ENCODE peak calls at places on chromosomes 13 and 19, in six cellular contexts. D is fibroblast of villous mesenchyme, E is endothelial cell, A is DND-41, U is body of pancreas, V is heart left ventricle. C is an unnamed sample.

GRCh38 chr13:28478127-28478526 is 16.8 kb downstream of the FLT1 start:
- DNase-seq in U (no peak), E (no peak), D (peak; percentile 89), A (no peak), V (no peak), C (no peak)

GRCh38 chr19:35211545-35212230 is 16.9 kb downstream of the FAM187B start:
- DNase-seq in A (no peak), V (peak; percentile 51), D (no peak), U (no peak), E (no peak), C (no peak)

GRCh38 chr13:94120878-94121277 is 358.6 kb downstream of the DCT start:
- DNase-seq in U (no peak), V (no peak), D (no peak), A (no peak), E (no peak), C (no peak)

GRCh38 chr13:42355118-42355840 is 83.3 kb downstream of the AKAP11 start:
- DNase-seq in U (no peak), V (no peak), D (no peak), A (peak; percentile 84), E (no peak), C (no peak)

GRCh38 chr13:76711515-76712182 is 174.6 kb downstream of the KCTD12 start:
- DNase-seq in V (peak; percentile 34), U (no peak), E (no peak), A (no peak), D (peak; percentile 96), C (no peak)

GRCh38 chr13:74687452-74688180 is 553.4 kb upstream of the KLF12 start:
- DNase-seq in D (no peak), A (no peak), U (no peak), V (peak; percentile 52), E (peak; percentile 63), C (no peak)

GRCh38 chr19:36488816-36489138 is 584 bp downstream of the ZNF566 start:
- DNase-seq in V (peak; percentile 8), A (peak; percentile 60), U (no peak), E (no peak), D (peak; percentile 6), C (peak; percentile 34)

GRCh38 chr19:37563518-37563917 is 31.1 kb downstream of the ZNF571 start:
- DNase-seq in A (no peak), V (no peak), D (no peak), U (no peak), E (no peak), C (no peak)

GRCh38 chr13:75715598-75716523 is 79.7 kb downstream of the LMO7 start:
- DNase-seq in U (no peak), D (peak; percentile 55), A (no peak), V (no peak), E (no peak), C (no peak)

GRCh38 chr13:98300956-98301641 is 124.0 kb upstream of the RNF113B start:
- DNase-seq in D (peak; percentile 86), E (no peak), V (no peak), U (peak; percentile 23), A (no peak), C (peak; percentile 22)

GRCh38 chr13:30051531-30052060 is 201.2 kb upstream of the UBL3 start:
- DNase-seq in E (no peak), U (no peak), A (no peak), V (no peak), D (no peak), C (no peak)

GRCh38 chr13:113786262-113786841 is 27.3 kb downstream of the TMEM255B start:
- DNase-seq in D (peak; percentile 24), E (no peak), U (no peak), V (no peak), A (no peak), C (no peak)

GRCh38 chr13:105537113-105537512 is 998.3 kb downstream of the EFNB2 start:
- DNase-seq in U (no peak), E (no peak), D (no peak), V (no peak), A (no peak), C (no peak)
- TF ChIP-seq CTCF in U (no peak), E (no peak), D (no peak), V (no peak), A (no peak), C (no peak)

GRCh38 chr19:53076984-53077383 is 26.2 kb downstream of the ZNF160 start:
- DNase-seq in D (peak; percentile 65), U (peak; percentile 42), A (peak; percentile 64), V (peak; percentile 56), E (peak; percentile 78), C (no peak)
- TF ChIP-seq CTCF in D (peak; percentile 77), U (peak; percentile 29), A (peak; percentile 81), V (peak; percentile 87), E (peak; percentile 74), C (no peak)

DNA sequence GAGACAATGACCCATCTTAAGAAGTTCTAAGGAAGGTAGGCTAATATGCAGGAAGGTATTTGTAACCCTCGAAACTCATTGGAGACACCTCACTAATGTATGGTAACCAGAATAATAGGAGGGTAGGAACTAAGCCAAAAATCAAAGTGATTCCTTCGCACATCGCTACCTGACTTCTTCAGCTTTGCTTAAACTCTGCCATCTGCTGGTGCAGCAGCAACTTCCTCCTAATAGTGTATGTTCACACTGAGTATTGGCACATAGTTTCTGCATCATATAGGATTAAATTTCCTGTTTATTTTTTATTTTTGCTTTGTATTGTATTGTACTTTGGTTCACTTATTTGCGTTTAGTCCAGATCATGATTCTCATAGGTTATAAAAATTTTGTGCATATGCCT is 676.2 kb downstream of the GPC5 start:
- DNase-seq in D (no peak), A (no peak), E (peak; percentile 14), U (peak; percentile 18), V (no peak), C (no peak)
- TF ChIP-seq CTCF in D (peak; percentile 25), A (peak; percentile 41), E (no peak), U (peak; percentile 27), V (no peak), C (no peak)

DNA sequence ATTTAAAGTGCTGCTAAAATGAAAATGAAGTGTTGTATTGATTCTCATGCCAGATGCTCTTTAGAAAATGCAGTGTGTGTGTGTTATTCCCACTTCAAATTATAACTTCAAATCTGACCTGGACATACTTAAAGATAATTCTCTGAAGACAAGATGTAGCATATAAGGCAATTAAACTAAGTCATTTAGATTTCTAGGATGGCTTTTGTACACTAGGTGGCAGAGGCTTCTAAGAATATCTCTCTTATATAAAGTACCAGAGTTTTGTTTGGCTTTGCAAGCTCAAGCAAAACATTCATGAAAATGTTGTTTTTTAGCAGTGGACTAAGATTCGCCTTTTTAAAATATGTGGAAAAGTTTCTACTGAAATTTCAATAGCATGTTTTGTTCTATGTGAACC is 407.2 kb downstream of the GPC5 start:
- DNase-seq in A (no peak), U (no peak), D (no peak), V (no peak), E (no peak), C (no peak)
- TF ChIP-seq CTCF in A (peak; percentile 14), U (no peak), D (no peak), V (peak; percentile 28), E (no peak), C (no peak)

DNA sequence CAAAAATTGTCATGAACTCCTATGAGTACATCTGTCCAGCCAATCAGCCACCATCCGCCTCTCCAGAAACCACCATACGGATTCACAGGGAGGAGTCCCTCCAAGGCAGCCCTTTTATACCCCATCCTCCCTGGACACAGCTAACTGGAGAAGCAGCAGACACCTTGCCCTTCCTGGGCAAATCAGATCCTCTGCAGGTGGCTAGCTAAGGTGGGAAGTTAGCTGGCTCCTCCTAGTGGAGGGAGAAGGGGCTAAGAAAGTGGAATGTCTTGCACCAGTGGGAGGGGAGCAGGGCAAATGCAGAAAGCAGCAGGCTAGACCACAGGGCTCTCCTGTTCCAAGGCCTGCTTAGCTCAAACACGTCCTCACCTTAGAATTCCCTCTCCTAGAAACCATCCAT is 46.2 kb upstream of the UQCRFS1 start:
- DNase-seq in V (no peak), D (no peak), E (no peak), U (no peak), A (peak; percentile 7), C (no peak)
- TF ChIP-seq CTCF in V (no peak), D (no peak), E (no peak), U (no peak), A (peak; percentile 54), C (no peak)

DNA sequence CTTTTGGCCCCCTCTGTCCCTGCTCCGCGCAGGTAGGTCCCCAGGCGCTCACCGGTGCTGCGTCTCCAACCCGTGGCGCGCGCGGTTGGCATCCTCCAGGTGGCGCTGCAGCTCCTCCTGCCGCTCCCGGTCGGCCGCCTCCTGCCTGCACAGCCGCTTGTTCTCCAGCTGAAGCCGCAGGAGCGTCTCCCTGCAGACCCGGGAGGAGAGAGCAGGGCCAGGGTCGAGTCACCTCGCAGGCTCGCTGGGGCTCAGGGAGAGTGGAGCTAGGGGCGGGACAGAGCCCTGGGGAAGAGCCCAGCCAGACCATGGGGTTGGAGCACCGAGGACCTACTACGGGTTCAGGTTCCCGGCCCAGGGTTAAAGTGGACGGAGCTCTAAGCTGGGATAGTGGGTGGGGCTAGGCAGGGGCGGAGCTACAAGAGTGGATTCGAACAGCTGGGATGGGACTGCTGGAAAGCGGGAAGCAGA is 9.3 kb downstream of the HOOK2 start:
- DNase-seq in U (peak; percentile 82), A (peak; percentile 87), D (peak; percentile 84), E (peak; percentile 81), V (peak; percentile 88), C (no peak)
- TF ChIP-seq CTCF in U (peak; percentile 88), A (peak; percentile 92), D (peak; percentile 84), E (peak; percentile 68), V (peak; percentile 81), C (peak; percentile 42)

GRCh38 chr13:41199061-41199460 is 4.7 kb upstream of the KBTBD7 start:
- DNase-seq in E (no peak), V (no peak), A (no peak), U (no peak), D (no peak), C (no peak)

GRCh38 chr13:41199526-41199925 is 5.2 kb upstream of the KBTBD7 start:
- DNase-seq in E (no peak), A (no peak), D (no peak), U (no peak), V (no peak), C (no peak)

GRCh38 chr13:41193919-41194824 is at the start of gene KBTBD7:
- DNase-seq in A (peak; percentile 95), D (peak; percentile 98), E (peak; percentile 91), V (peak; percentile 94), U (peak; percentile 89), C (peak; percentile 87)

GRCh38 chr13:41196011-41196410 is 1.6 kb upstream of the KBTBD7 start:
- DNase-seq in A (no peak), U (no peak), E (no peak), V (no peak), D (no peak), C (no peak)

GRCh38 chr13:41196620-41197019 is 2.3 kb upstream of the KBTBD7 start:
- DNase-seq in E (no peak), D (no peak), U (no peak), V (no peak), A (no peak), C (no peak)
- TF ChIP-seq CTCF in E (no peak), D (peak; percentile 41), U (no peak), V (no peak), A (peak; percentile 44), C (no peak)